ENCODE peak calls at places on chromosomes 11 and 22, in ten cellular contexts. One of them, this sample, is unnamed.

GRCh38 chr11:124934862-124935547 is 842 bp downstream of the HEPACAM start:
- DNase-seq in tibial artery: no peak
- DNase-seq in CD8-positive, alpha-beta memory T cell: no peak
- DNase-seq in D721Med: no peak
- DNase-seq in pancreas: no peak
- DNase-seq in kidney tubule cell: peak; percentile 73
- DNase-seq in activated T-cell treated with anti-CD3 and anti-CD28 coated beads, Interleukin-2, amount 50 U/mL, for 48 hours: no peak
- DNase-seq in OCI-M1: no peak
- DNase-seq in iPS-NIHi11: no peak
- DNase-seq in fibroblast of pulmonary artery: peak; percentile 69
- DNase-seq in this sample: no peak

GRCh38 chr22:41902932-41903421 is 11.9 kb downstream of the SHISA8 start:
- DNase-seq in tibial artery: no peak
- DNase-seq in CD8-positive, alpha-beta memory T cell: no peak
- DNase-seq in D721Med: no peak
- DNase-seq in pancreas: peak; percentile 83
- DNase-seq in kidney tubule cell: peak; percentile 34
- DNase-seq in activated T-cell treated with anti-CD3 and anti-CD28 coated beads, Interleukin-2, amount 50 U/mL, for 48 hours: no peak
- DNase-seq in OCI-M1: no peak
- DNase-seq in iPS-NIHi11: no peak
- DNase-seq in fibroblast of pulmonary artery: no peak
- DNase-seq in this sample: no peak

GRCh38 chr11:33723238-33723881 is 12.9 kb downstream of the CD59 start:
- DNase-seq in tibial artery: no peak
- DNase-seq in CD8-positive, alpha-beta memory T cell: no peak
- DNase-seq in D721Med: no peak
- DNase-seq in pancreas: no peak
- DNase-seq in kidney tubule cell: peak; percentile 95
- DNase-seq in activated T-cell treated with anti-CD3 and anti-CD28 coated beads, Interleukin-2, amount 50 U/mL, for 48 hours: peak; percentile 49
- DNase-seq in OCI-M1: peak; percentile 61
- DNase-seq in iPS-NIHi11: no peak
- DNase-seq in fibroblast of pulmonary artery: peak; percentile 98
- DNase-seq in this sample: no peak

GRCh38 chr11:79045018-79045787 is 395.6 kb downstream of the TENM4 start:
- DNase-seq in tibial artery: no peak
- DNase-seq in CD8-positive, alpha-beta memory T cell: no peak
- DNase-seq in D721Med: no peak
- DNase-seq in pancreas: no peak
- DNase-seq in kidney tubule cell: peak; percentile 39
- DNase-seq in activated T-cell treated with anti-CD3 and anti-CD28 coated beads, Interleukin-2, amount 50 U/mL, for 48 hours: no peak
- DNase-seq in OCI-M1: no peak
- DNase-seq in iPS-NIHi11: no peak
- DNase-seq in fibroblast of pulmonary artery: no peak
- DNase-seq in this sample: peak; percentile 30

GRCh38 chr11:10663365-10663764 is 30.2 kb downstream of the IRAG1 start:
- DNase-seq in tibial artery: no peak
- DNase-seq in CD8-positive, alpha-beta memory T cell: no peak
- DNase-seq in D721Med: no peak
- DNase-seq in pancreas: no peak
- DNase-seq in kidney tubule cell: no peak
- DNase-seq in activated T-cell treated with anti-CD3 and anti-CD28 coated beads, Interleukin-2, amount 50 U/mL, for 48 hours: no peak
- DNase-seq in OCI-M1: no peak
- DNase-seq in iPS-NIHi11: no peak
- DNase-seq in fibroblast of pulmonary artery: no peak
- DNase-seq in this sample: no peak

GRCh38 chr11:95911369-95911759 is 12.5 kb downstream of the MTMR2 start:
- DNase-seq in tibial artery: no peak
- DNase-seq in CD8-positive, alpha-beta memory T cell: no peak
- DNase-seq in D721Med: no peak
- DNase-seq in pancreas: no peak
- DNase-seq in kidney tubule cell: no peak
- DNase-seq in activated T-cell treated with anti-CD3 and anti-CD28 coated beads, Interleukin-2, amount 50 U/mL, for 48 hours: no peak
- DNase-seq in OCI-M1: no peak
- DNase-seq in iPS-NIHi11: no peak
- DNase-seq in fibroblast of pulmonary artery: no peak
- DNase-seq in this sample: no peak

GRCh38 chr11:18203723-18204122 is 31.1 kb downstream of the MRGPRX4 start:
- DNase-seq in tibial artery: no peak
- DNase-seq in CD8-positive, alpha-beta memory T cell: no peak
- DNase-seq in D721Med: peak; percentile 47
- DNase-seq in pancreas: no peak
- DNase-seq in kidney tubule cell: peak; percentile 16
- DNase-seq in activated T-cell treated with anti-CD3 and anti-CD28 coated beads, Interleukin-2, amount 50 U/mL, for 48 hours: no peak
- DNase-seq in OCI-M1: peak; percentile 9
- DNase-seq in iPS-NIHi11: peak; percentile 75
- DNase-seq in fibroblast of pulmonary artery: peak; percentile 16
- DNase-seq in this sample: peak; percentile 80

GRCh38 chr22:26450453-26451185 is 21.6 kb downstream of the ASPHD2 start:
- DNase-seq in tibial artery: no peak
- DNase-seq in CD8-positive, alpha-beta memory T cell: no peak
- DNase-seq in D721Med: no peak
- DNase-seq in pancreas: no peak
- DNase-seq in kidney tubule cell: no peak
- DNase-seq in activated T-cell treated with anti-CD3 and anti-CD28 coated beads, Interleukin-2, amount 50 U/mL, for 48 hours: no peak
- DNase-seq in OCI-M1: no peak
- DNase-seq in iPS-NIHi11: no peak
- DNase-seq in fibroblast of pulmonary artery: no peak
- DNase-seq in this sample: no peak

GRCh38 chr11:128481135-128481534 is 106.2 kb downstream of the ETS1 start:
- DNase-seq in tibial artery: no peak
- DNase-seq in CD8-positive, alpha-beta memory T cell: no peak
- DNase-seq in D721Med: no peak
- DNase-seq in pancreas: no peak
- DNase-seq in kidney tubule cell: no peak
- DNase-seq in activated T-cell treated with anti-CD3 and anti-CD28 coated beads, Interleukin-2, amount 50 U/mL, for 48 hours: no peak
- DNase-seq in OCI-M1: no peak
- DNase-seq in iPS-NIHi11: no peak
- DNase-seq in fibroblast of pulmonary artery: peak; percentile 93
- DNase-seq in this sample: no peak

GRCh38 chr22:46908641-46909107 is 146.2 kb downstream of the TBC1D22A start:
- DNase-seq in tibial artery: no peak
- DNase-seq in CD8-positive, alpha-beta memory T cell: no peak
- DNase-seq in D721Med: no peak
- DNase-seq in pancreas: no peak
- DNase-seq in kidney tubule cell: no peak
- DNase-seq in activated T-cell treated with anti-CD3 and anti-CD28 coated beads, Interleukin-2, amount 50 U/mL, for 48 hours: no peak
- DNase-seq in OCI-M1: no peak
- DNase-seq in iPS-NIHi11: peak; percentile 37
- DNase-seq in fibroblast of pulmonary artery: no peak
- DNase-seq in this sample: peak; percentile 76

GRCh38 chr11:111944651-111945051 is 7.5 kb downstream of the DIXDC1 start:
- DNase-seq in tibial artery: no peak
- DNase-seq in CD8-positive, alpha-beta memory T cell: no peak
- DNase-seq in D721Med: no peak
- DNase-seq in pancreas: no peak
- DNase-seq in kidney tubule cell: peak; percentile 97
- DNase-seq in activated T-cell treated with anti-CD3 and anti-CD28 coated beads, Interleukin-2, amount 50 U/mL, for 48 hours: no peak
- DNase-seq in OCI-M1: no peak
- DNase-seq in iPS-NIHi11: no peak
- DNase-seq in fibroblast of pulmonary artery: peak; percentile 90
- DNase-seq in this sample: no peak

GRCh38 chr11:65438257-65439151 is 15.9 kb downstream of the NEAT1 start:
- DNase-seq in tibial artery: no peak
- DNase-seq in CD8-positive, alpha-beta memory T cell: no peak
- DNase-seq in D721Med: no peak
- DNase-seq in pancreas: no peak
- DNase-seq in kidney tubule cell: peak; percentile 10
- DNase-seq in activated T-cell treated with anti-CD3 and anti-CD28 coated beads, Interleukin-2, amount 50 U/mL, for 48 hours: no peak
- DNase-seq in OCI-M1: no peak
- DNase-seq in iPS-NIHi11: no peak
- DNase-seq in fibroblast of pulmonary artery: peak; percentile 39
- DNase-seq in this sample: no peak

GRCh38 chr11:61509058-61510029 is 795 bp downstream of the LRRC10B start:
- DNase-seq in tibial artery: no peak
- DNase-seq in CD8-positive, alpha-beta memory T cell: peak; percentile 5
- DNase-seq in D721Med: no peak
- DNase-seq in pancreas: peak; percentile 89
- DNase-seq in kidney tubule cell: peak; percentile 82
- DNase-seq in activated T-cell treated with anti-CD3 and anti-CD28 coated beads, Interleukin-2, amount 50 U/mL, for 48 hours: peak; percentile 77
- DNase-seq in OCI-M1: no peak
- DNase-seq in iPS-NIHi11: peak; percentile 87
- DNase-seq in fibroblast of pulmonary artery: peak; percentile 65
- DNase-seq in this sample: peak; percentile 97

GRCh38 chr11:29616611-29617010 is 400.2 kb downstream of the KCNA4 start:
- DNase-seq in tibial artery: no peak
- DNase-seq in CD8-positive, alpha-beta memory T cell: no peak
- DNase-seq in D721Med: no peak
- DNase-seq in pancreas: no peak
- DNase-seq in kidney tubule cell: no peak
- DNase-seq in activated T-cell treated with anti-CD3 and anti-CD28 coated beads, Interleukin-2, amount 50 U/mL, for 48 hours: no peak
- DNase-seq in OCI-M1: no peak
- DNase-seq in iPS-NIHi11: no peak
- DNase-seq in fibroblast of pulmonary artery: peak; percentile 65
- DNase-seq in this sample: no peak

GRCh38 chr11:126734752-126735151 is 265.8 kb downstream of the KIRREL3 start:
- DNase-seq in tibial artery: no peak
- DNase-seq in CD8-positive, alpha-beta memory T cell: no peak
- DNase-seq in D721Med: no peak
- DNase-seq in pancreas: no peak
- DNase-seq in kidney tubule cell: no peak
- DNase-seq in activated T-cell treated with anti-CD3 and anti-CD28 coated beads, Interleukin-2, amount 50 U/mL, for 48 hours: no peak
- DNase-seq in OCI-M1: no peak
- DNase-seq in iPS-NIHi11: no peak
- DNase-seq in fibroblast of pulmonary artery: no peak
- DNase-seq in this sample: no peak

GRCh38 chr22:46367707-46368191 is 32.2 kb downstream of the TRMU start:
- DNase-seq in tibial artery: no peak
- DNase-seq in CD8-positive, alpha-beta memory T cell: peak; percentile 67
- DNase-seq in D721Med: peak; percentile 62
- DNase-seq in pancreas: peak; percentile 91
- DNase-seq in kidney tubule cell: peak; percentile 63
- DNase-seq in activated T-cell treated with anti-CD3 and anti-CD28 coated beads, Interleukin-2, amount 50 U/mL, for 48 hours: peak; percentile 83
- DNase-seq in OCI-M1: peak; percentile 81
- DNase-seq in iPS-NIHi11: peak; percentile 96
- DNase-seq in fibroblast of pulmonary artery: peak; percentile 58
- DNase-seq in this sample: peak; percentile 82

GRCh38 chr22:42684462-42685195 is 35.4 kb upstream of the CYB5R3 start:
- DNase-seq in tibial artery: peak; percentile 81
- DNase-seq in CD8-positive, alpha-beta memory T cell: no peak
- DNase-seq in D721Med: no peak
- DNase-seq in pancreas: no peak
- DNase-seq in kidney tubule cell: no peak
- DNase-seq in activated T-cell treated with anti-CD3 and anti-CD28 coated beads, Interleukin-2, amount 50 U/mL, for 48 hours: no peak
- DNase-seq in OCI-M1: no peak
- DNase-seq in iPS-NIHi11: no peak
- DNase-seq in fibroblast of pulmonary artery: no peak
- DNase-seq in this sample: no peak

GRCh38 chr11:91981995-91982394 is 242.6 kb upstream of the FAT3 start:
- DNase-seq in tibial artery: peak; percentile 88
- DNase-seq in CD8-positive, alpha-beta memory T cell: no peak
- DNase-seq in D721Med: no peak
- DNase-seq in pancreas: no peak
- DNase-seq in kidney tubule cell: peak; percentile 99
- DNase-seq in activated T-cell treated with anti-CD3 and anti-CD28 coated beads, Interleukin-2, amount 50 U/mL, for 48 hours: no peak
- DNase-seq in OCI-M1: no peak
- DNase-seq in iPS-NIHi11: no peak
- DNase-seq in fibroblast of pulmonary artery: peak; percentile 97
- DNase-seq in this sample: no peak

GRCh38 chr22:43440556-43440955 is 28.7 kb downstream of the MPPED1 start:
- DNase-seq in tibial artery: no peak
- DNase-seq in CD8-positive, alpha-beta memory T cell: no peak
- DNase-seq in D721Med: no peak
- DNase-seq in pancreas: no peak
- DNase-seq in kidney tubule cell: no peak
- DNase-seq in activated T-cell treated with anti-CD3 and anti-CD28 coated beads, Interleukin-2, amount 50 U/mL, for 48 hours: no peak
- DNase-seq in OCI-M1: no peak
- DNase-seq in iPS-NIHi11: no peak
- DNase-seq in fibroblast of pulmonary artery: no peak
- DNase-seq in this sample: no peak

GRCh38 chr11:112795142-112795815 is 165.9 kb upstream of the NCAM1 start:
- DNase-seq in tibial artery: peak; percentile 48
- DNase-seq in CD8-positive, alpha-beta memory T cell: no peak
- DNase-seq in D721Med: no peak
- DNase-seq in pancreas: no peak
- DNase-seq in kidney tubule cell: peak; percentile 63
- DNase-seq in activated T-cell treated with anti-CD3 and anti-CD28 coated beads, Interleukin-2, amount 50 U/mL, for 48 hours: peak; percentile 28
- DNase-seq in OCI-M1: peak; percentile 66
- DNase-seq in iPS-NIHi11: peak; percentile 57
- DNase-seq in fibroblast of pulmonary artery: peak; percentile 69
- DNase-seq in this sample: peak; percentile 40

GRCh38 chr11:122310701-122311100 is 194.7 kb upstream of the BLID start:
- DNase-seq in tibial artery: no peak
- DNase-seq in CD8-positive, alpha-beta memory T cell: no peak
- DNase-seq in D721Med: no peak
- DNase-seq in pancreas: no peak
- DNase-seq in kidney tubule cell: no peak
- DNase-seq in activated T-cell treated with anti-CD3 and anti-CD28 coated beads, Interleukin-2, amount 50 U/mL, for 48 hours: no peak
- DNase-seq in OCI-M1: no peak
- DNase-seq in iPS-NIHi11: no peak
- DNase-seq in fibroblast of pulmonary artery: no peak
- DNase-seq in this sample: no peak

GRCh38 chr11:87180743-87181142 is 143.0 kb downstream of the TMEM135 start:
- DNase-seq in tibial artery: no peak
- DNase-seq in CD8-positive, alpha-beta memory T cell: no peak
- DNase-seq in D721Med: no peak
- DNase-seq in pancreas: no peak
- DNase-seq in kidney tubule cell: peak; percentile 35
- DNase-seq in activated T-cell treated with anti-CD3 and anti-CD28 coated beads, Interleukin-2, amount 50 U/mL, for 48 hours: no peak
- DNase-seq in OCI-M1: no peak
- DNase-seq in iPS-NIHi11: no peak
- DNase-seq in fibroblast of pulmonary artery: peak; percentile 68
- DNase-seq in this sample: no peak

GRCh38 chr11:60925685-60926267 is 1.5 kb downstream of the TMEM132A start:
- DNase-seq in tibial artery: no peak
- DNase-seq in CD8-positive, alpha-beta memory T cell: no peak
- DNase-seq in D721Med: no peak
- DNase-seq in pancreas: no peak
- DNase-seq in kidney tubule cell: peak; percentile 97
- DNase-seq in activated T-cell treated with anti-CD3 and anti-CD28 coated beads, Interleukin-2, amount 50 U/mL, for 48 hours: no peak
- DNase-seq in OCI-M1: no peak
- DNase-seq in iPS-NIHi11: no peak
- DNase-seq in fibroblast of pulmonary artery: peak; percentile 66
- DNase-seq in this sample: no peak

GRCh38 chr11:26896716-26897115 is 97.2 kb upstream of the FIBIN start:
- DNase-seq in tibial artery: no peak
- DNase-seq in CD8-positive, alpha-beta memory T cell: no peak
- DNase-seq in D721Med: no peak
- DNase-seq in pancreas: no peak
- DNase-seq in kidney tubule cell: no peak
- DNase-seq in activated T-cell treated with anti-CD3 and anti-CD28 coated beads, Interleukin-2, amount 50 U/mL, for 48 hours: no peak
- DNase-seq in OCI-M1: no peak
- DNase-seq in iPS-NIHi11: no peak
- DNase-seq in fibroblast of pulmonary artery: no peak
- DNase-seq in this sample: no peak

GRCh38 chr11:2135648-2136201 is 3.5 kb downstream of the IGF2 start:
- DNase-seq in tibial artery: no peak
- DNase-seq in CD8-positive, alpha-beta memory T cell: no peak
- DNase-seq in D721Med: no peak
- DNase-seq in pancreas: peak; percentile 63
- DNase-seq in kidney tubule cell: no peak
- DNase-seq in activated T-cell treated with anti-CD3 and anti-CD28 coated beads, Interleukin-2, amount 50 U/mL, for 48 hours: no peak
- DNase-seq in OCI-M1: no peak
- DNase-seq in iPS-NIHi11: no peak
- DNase-seq in fibroblast of pulmonary artery: no peak
- DNase-seq in this sample: no peak

GRCh38 chr11:92396133-92396532 is 171.5 kb downstream of the FAT3 start:
- DNase-seq in tibial artery: no peak
- DNase-seq in CD8-positive, alpha-beta memory T cell: no peak
- DNase-seq in D721Med: no peak
- DNase-seq in pancreas: no peak
- DNase-seq in kidney tubule cell: peak; percentile 15
- DNase-seq in activated T-cell treated with anti-CD3 and anti-CD28 coated beads, Interleukin-2, amount 50 U/mL, for 48 hours: no peak
- DNase-seq in OCI-M1: no peak
- DNase-seq in iPS-NIHi11: no peak
- DNase-seq in fibroblast of pulmonary artery: no peak
- DNase-seq in this sample: no peak

GRCh38 chr11:119126675-119127268 is 5.4 kb downstream of the HINFP start:
- DNase-seq in tibial artery: no peak
- DNase-seq in CD8-positive, alpha-beta memory T cell: no peak
- DNase-seq in D721Med: no peak
- DNase-seq in pancreas: no peak
- DNase-seq in kidney tubule cell: peak; percentile 30
- DNase-seq in activated T-cell treated with anti-CD3 and anti-CD28 coated beads, Interleukin-2, amount 50 U/mL, for 48 hours: no peak
- DNase-seq in OCI-M1: no peak
- DNase-seq in iPS-NIHi11: no peak
- DNase-seq in fibroblast of pulmonary artery: no peak
- DNase-seq in this sample: no peak

GRCh38 chr11:10322830-10323792 is 18.2 kb downstream of the ADM start:
- DNase-seq in tibial artery: peak; percentile 80
- DNase-seq in CD8-positive, alpha-beta memory T cell: peak; percentile 32
- DNase-seq in D721Med: no peak
- DNase-seq in pancreas: no peak
- DNase-seq in kidney tubule cell: peak; percentile 84
- DNase-seq in activated T-cell treated with anti-CD3 and anti-CD28 coated beads, Interleukin-2, amount 50 U/mL, for 48 hours: peak; percentile 69
- DNase-seq in OCI-M1: peak; percentile 87
- DNase-seq in iPS-NIHi11: no peak
- DNase-seq in fibroblast of pulmonary artery: peak; percentile 91
- DNase-seq in this sample: peak; percentile 59